ENCODE peak calls at places on chromosomes 5 and 9, in six cellular contexts. V is nephron progenitor cell, D is GM12865, Z is ovary, W is A549, P is tibial nerve. Y is an unnamed sample.

GRCh38 chr5:175873090-175873454 is 1.7 kb downstream of the CPLX2 start:
- DNase-seq in V (peak; percentile 71), D (no peak), Z (no peak), W (peak; percentile 73), P (no peak), Y (no peak)

GRCh38 chr5:98772415-98773213 is 849 bp upstream of the RGMB start:
- DNase-seq in V (peak; percentile 66), D (peak; percentile 87), Z (peak; percentile 71), W (peak; percentile 78), P (peak; percentile 30), Y (peak; percentile 95)

GRCh38 chr9:100534401-100534800 is 43.5 kb upstream of the CAVIN4 start:
- DNase-seq in V (no peak), D (no peak), Z (no peak), W (no peak), P (no peak), Y (no peak)

GRCh38 chr5:33336911-33337620 is 103.7 kb upstream of the TARS1 start:
- DNase-seq in V (no peak), D (no peak), Z (no peak), W (no peak), P (no peak), Y (no peak)

GRCh38 chr5:24747327-24747726 is 102.5 kb upstream of the CDH10 start:
- DNase-seq in V (no peak), D (no peak), Z (no peak), W (no peak), P (no peak), Y (no peak)

GRCh38 chr5:138579517-138579863 is 4.3 kb upstream of the HSPA9 start:
- DNase-seq in V (no peak), D (no peak), Z (no peak), W (no peak), P (no peak), Y (no peak)

GRCh38 chr5:103374473-103374963 is 116.0 kb downstream of the MACIR start:
- DNase-seq in V (no peak), D (no peak), Z (no peak), W (no peak), P (no peak), Y (no peak)

GRCh38 chr5:35199886-35200285 is 30.4 kb downstream of the PRLR start:
- DNase-seq in V (no peak), D (no peak), Z (no peak), W (no peak), P (no peak), Y (no peak)

GRCh38 chr9:72149231-72149975 is at the start of gene GDA:
- DNase-seq in V (peak; percentile 58), D (peak; percentile 2), Z (no peak), W (peak; percentile 40), P (no peak), Y (no peak)

GRCh38 chr9:21311888-21312287 is 6.8 kb upstream of the IFNA5 start:
- DNase-seq in V (no peak), D (peak; percentile 26), Z (no peak), W (no peak), P (no peak), Y (no peak)

GRCh38 chr9:127930298-127931091 is at the start of gene PIP5KL1:
- DNase-seq in V (peak; percentile 95), D (peak; percentile 85), Z (peak; percentile 79), W (peak; percentile 95), P (no peak), Y (peak; percentile 95)

GRCh38 chr9:127929044-127929979 is 1.3 kb downstream of the PIP5KL1 start:
- DNase-seq in V (no peak), D (no peak), Z (no peak), W (no peak), P (no peak), Y (no peak)

GRCh38 chr9:127927457-127928231 is 2.9 kb downstream of the PIP5KL1 start:
- DNase-seq in V (peak; percentile 57), D (peak; percentile 55), Z (no peak), W (no peak), P (no peak), Y (no peak)

GRCh38 chr9:127926961-127927456 is 3.6 kb downstream of the PIP5KL1 start:
- DNase-seq in V (no peak), D (no peak), Z (no peak), W (no peak), P (no peak), Y (no peak)

GRCh38 chr9:127928232-127929043 is 2.1 kb downstream of the PIP5KL1 start:
- DNase-seq in V (no peak), D (no peak), Z (no peak), W (no peak), P (no peak), Y (no peak)
- TF ChIP-seq CTCF in V (no peak), D (no peak), Z (no peak), W (no peak), P (no peak), Y (no peak)

GRCh38 chr5:112525217-112525616 is 106.1 kb upstream of the EPB41L4A start:
- DNase-seq in V (no peak), D (no peak), Z (no peak), W (no peak), P (no peak), Y (no peak)

GRCh38 chr5:112533315-112533867 is 114.3 kb upstream of the EPB41L4A start:
- DNase-seq in V (no peak), D (peak; percentile 12), Z (no peak), W (peak; percentile 40), P (no peak), Y (no peak)

GRCh38 chr5:112532654-112533314 is 113.7 kb upstream of the EPB41L4A start:
- DNase-seq in V (no peak), D (peak; percentile 18), Z (no peak), W (no peak), P (no peak), Y (no peak)

GRCh38 chr5:112528928-112529327 is 109.9 kb upstream of the EPB41L4A start:
- DNase-seq in V (no peak), D (no peak), Z (no peak), W (no peak), P (no peak), Y (no peak)

DNA sequence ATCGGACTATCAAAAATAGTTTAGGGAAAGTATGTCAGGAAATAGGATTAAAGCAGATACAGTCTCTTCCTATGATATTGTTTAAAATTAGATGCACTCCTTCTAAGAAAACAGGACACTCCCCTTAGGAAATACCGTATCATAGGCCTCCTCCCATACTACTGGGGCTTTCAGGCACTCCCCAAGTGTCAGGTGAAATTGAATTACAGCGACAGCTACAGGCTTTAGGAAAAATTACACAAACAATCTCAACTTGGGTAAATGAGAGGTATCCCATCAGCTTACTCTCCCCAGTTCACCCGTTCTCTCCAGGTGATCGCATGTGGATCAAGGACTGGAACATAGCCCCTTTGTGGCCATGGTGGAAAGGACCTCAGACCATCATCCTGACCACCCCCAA is 110.4 kb upstream of the EPB41L4A start:
- DNase-seq in V (no peak), D (peak; percentile 55), Z (no peak), W (no peak), P (no peak), Y (no peak)
- TF ChIP-seq CTCF in V (peak; percentile 27), D (peak; percentile 60), Z (no peak), W (peak; percentile 15), P (no peak), Y (no peak)

DNA sequence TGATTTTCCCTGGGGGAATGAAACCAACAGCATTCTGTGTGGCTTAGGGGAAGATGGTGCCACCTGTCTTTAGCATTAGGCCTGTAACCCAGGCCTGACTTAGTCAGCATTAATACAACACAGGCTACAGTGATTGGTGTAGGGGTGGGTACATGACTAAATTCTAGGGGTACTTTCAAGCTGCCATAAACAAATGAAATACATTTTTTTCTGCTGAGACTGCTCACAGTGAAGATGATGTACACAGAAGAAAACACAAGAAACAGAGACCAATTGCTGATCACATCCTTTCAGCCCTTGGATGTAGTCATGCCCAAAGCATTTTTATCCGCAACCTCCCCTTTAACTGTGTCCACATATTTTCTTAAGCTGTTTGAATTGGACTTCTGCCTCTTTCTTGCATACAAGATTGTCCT is 527.2 kb downstream of the KCTD16 start:
- DNase-seq in V (no peak), D (no peak), Z (no peak), W (no peak), P (no peak), Y (no peak)
- TF ChIP-seq CTCF in V (no peak), D (no peak), Z (no peak), W (no peak), P (no peak), Y (no peak)

GRCh38 chr9:135726138-135726853 is 24.3 kb downstream of the KCNT1 start:
- DNase-seq in V (no peak), D (no peak), Z (no peak), W (no peak), P (no peak), Y (no peak)
- TF ChIP-seq CTCF in V (no peak), D (no peak), Z (no peak), W (no peak), P (no peak), Y (no peak)

GRCh38 chr5:136311999-136312398 is 53.3 kb downstream of the TRPC7 start:
- DNase-seq in V (no peak), D (no peak), Z (no peak), W (no peak), P (no peak), Y (no peak)
- TF ChIP-seq CTCF in V (no peak), D (no peak), Z (no peak), W (no peak), P (no peak), Y (no peak)

Y was measured in lower leg skin.